ENCODE peak calls at places on chromosomes 6 and 20, in eight cellular contexts. P is K562; D is upper lobe of left lung; I is CD8-positive, alpha-beta T cell; O is fibroblast of pulmonary artery; J is kidney epithelial cell; M is IMR-90; V is choroid plexus epithelial cell. S is an unnamed sample.

GRCh38 chr6:137493218-137494038 is 766 bp downstream of the OLIG3 start:
- DNase-seq in D (peak), J (no peak), P (no peak), O (no peak), I (no peak), M (no peak), V (no peak), S (no peak)

GRCh38 chr6:142675517-142675916 is 269.5 kb downstream of the HIVEP2 start:
- DNase-seq in P (no peak), J (no peak), I (no peak), M (no peak), V (no peak), O (no peak), D (peak), S (no peak)

GRCh38 chr20:35791823-35792222 is 20.0 kb downstream of the PHF20 start:
- DNase-seq in P (no peak), O (peak), D (no peak), J (peak), V (peak), M (peak), I (no peak), S (no peak)

GRCh38 chr6:37011656-37012378 is 6.4 kb downstream of the FGD2 start:
- DNase-seq in I (no peak), J (no peak), M (peak), O (peak), P (no peak), V (peak), D (no peak), S (no peak)

GRCh38 chr6:113858067-113858604 is 991 bp downstream of the MARCKS start:
- DNase-seq in V (peak), D (no peak), M (peak), O (peak), I (no peak), J (no peak), P (no peak), S (no peak)

GRCh38 chr6:38337819-38338465 is 301.8 kb downstream of the BTBD9 start:
- DNase-seq in P (no peak), D (no peak), M (peak), O (peak), J (no peak), I (no peak), V (peak), S (no peak)

GRCh38 chr6:72675396-72675795 is 53.5 kb downstream of the KCNQ5 start:
- DNase-seq in P (no peak), D (no peak), J (no peak), I (no peak), O (peak), M (no peak), V (no peak), S (no peak)

GRCh38 chr6:5726976-5727718 is 279.6 kb downstream of the NRN1 start:
- DNase-seq in P (no peak), I (no peak), D (no peak), M (peak), J (no peak), O (no peak), V (peak), S (no peak)

GRCh38 chr6:131960371-131961133 is 9.4 kb upstream of the CCN2 start:
- DNase-seq in P (no peak), J (no peak), I (no peak), M (peak), D (no peak), V (peak), O (peak), S (no peak)

GRCh38 chr20:50472693-50473610 is 37.2 kb upstream of the PTPN1 start:
- DNase-seq in J (no peak), V (no peak), P (no peak), O (no peak), M (no peak), D (no peak), I (no peak), S (no peak)

GRCh38 chr6:156686940-156687874 is 90.0 kb upstream of the ARID1B start:
- DNase-seq in M (peak), D (peak), I (peak), V (peak), P (peak), O (peak), J (no peak), S (peak)

GRCh38 chr6:150713876-150714275 is 114.2 kb downstream of the PLEKHG1 start:
- DNase-seq in I (no peak), M (no peak), D (no peak), V (no peak), O (no peak), J (no peak), P (no peak), S (no peak)

GRCh38 chr20:57834306-57834863 is 124.6 kb upstream of the PMEPA1 start:
- DNase-seq in P (no peak), V (no peak), O (no peak), I (no peak), J (no peak), D (no peak), M (no peak), S (no peak)

GRCh38 chr20:57080796-57081195 is 185.6 kb downstream of the BMP7 start:
- DNase-seq in J (no peak), I (no peak), V (peak), D (no peak), O (no peak), P (no peak), M (no peak), S (no peak)

GRCh38 chr20:17571153-17571527 is 1.3 kb downstream of the DSTN start:
- DNase-seq in I (no peak), D (no peak), J (no peak), V (peak), O (no peak), P (no peak), M (no peak), S (no peak)

GRCh38 chr20:32013326-32013725 is 3.1 kb downstream of the CCM2L start:
- DNase-seq in D (no peak), O (no peak), I (no peak), P (no peak), M (no peak), V (no peak), J (no peak), S (no peak)

GRCh38 chr20:51586005-51586440 is 43.5 kb upstream of the NFATC2 start:
- DNase-seq in D (no peak), P (no peak), V (peak), O (peak), I (no peak), J (no peak), M (peak), S (no peak)

GRCh38 chr6:28898710-28898965 is 25.1 kb downstream of the TRIM27 start:
- DNase-seq in P (no peak), D (no peak), J (no peak), I (no peak), O (no peak), M (no peak), V (no peak), S (no peak)

GRCh38 chr6:142942805-142943227 is 2.2 kb downstream of the HIVEP2 start:
- DNase-seq in J (no peak), M (peak), D (no peak), O (peak), P (peak), I (no peak), V (peak), S (no peak)

GRCh38 chr6:165662041-165662491 is 975 bp downstream of the PDE10A start:
- DNase-seq in J (no peak), I (no peak), O (peak), P (no peak), M (peak), D (peak), V (peak), S (no peak)

GRCh38 chr20:19212524-19213502 is at the start of gene SLC24A3:
- DNase-seq in I (no peak), M (no peak), P (no peak), V (peak), J (peak), O (peak), D (peak), S (no peak)

GRCh38 chr20:4081396-4081795 is 66.0 kb upstream of the RNF24 start:
- DNase-seq in M (no peak), D (no peak), J (no peak), O (peak), P (no peak), I (no peak), V (peak), S (no peak)

GRCh38 chr6:116033687-116034303 is 26.9 kb downstream of the FRK start:
- DNase-seq in I (no peak), J (no peak), P (no peak), M (no peak), D (no peak), V (no peak), O (no peak), S (no peak)

GRCh38 chr6:72619883-72620696 is 1.8 kb upstream of the KCNQ5 start:
- DNase-seq in V (peak), O (peak), J (no peak), D (peak), I (peak), M (peak), P (peak), S (peak)

GRCh38 chr6:96836579-96837137 is 619 bp downstream of the GPR63 start:
- DNase-seq in I (peak), P (peak), O (peak), J (no peak), D (no peak), V (peak), M (peak), S (no peak)

GRCh38 chr6:138115877-138116660 is 8.8 kb upstream of the PERP start:
- DNase-seq in J (peak), I (peak), V (peak), M (peak), O (peak), D (no peak), P (peak), S (no peak)

GRCh38 chr6:26157150-26157837 is 70.1 kb downstream of the HFE start:
- DNase-seq in M (peak), P (peak), J (no peak), O (no peak), I (peak), V (no peak), D (peak), S (peak)

GRCh38 chr6:96649926-96650325 is 87.0 kb downstream of the FHL5 start:
- DNase-seq in D (no peak), V (no peak), I (no peak), O (no peak), J (no peak), P (no peak), M (no peak), S (no peak)

GRCh38 chr6:54681987-54682386 is 164.6 kb upstream of the FAM83B start:
- DNase-seq in O (peak), M (peak), P (no peak), J (peak), D (no peak), I (no peak), V (peak), S (no peak)

GRCh38 chr6:107448776-107449175 is 10.6 kb downstream of the PDSS2 start:
- DNase-seq in P (no peak), O (no peak), D (no peak), J (no peak), I (no peak), M (no peak), V (no peak), S (no peak)

GRCh38 chr6:2749972-2750600 is 636 bp downstream of the MYLK4 start:
- DNase-seq in V (peak), J (no peak), M (peak), P (peak), O (peak), I (peak), D (no peak), S (peak)

GRCh38 chr20:37534401-37535157 is 6.9 kb upstream of the BLCAP start:
- DNase-seq in J (no peak), D (no peak), O (peak), I (no peak), V (peak), P (peak), M (peak), S (no peak)

GRCh38 chr20:561437-562231 is 18.0 kb upstream of the CSNK2A1 start:
- DNase-seq in I (peak), J (no peak), O (peak), V (peak), M (peak), D (no peak), P (peak), S (no peak)

GRCh38 chr20:542777-543368 is 717 bp downstream of the CSNK2A1 start:
- DNase-seq in J (no peak), V (no peak), I (no peak), D (no peak), P (peak), O (no peak), M (no peak), S (peak)

GRCh38 chr20:22429175-22430153 is 154.9 kb downstream of the FOXA2 start:
- DNase-seq in M (no peak), O (no peak), I (no peak), V (no peak), P (no peak), J (no peak), D (no peak), S (no peak)

GRCh38 chr6:152091851-152092341 is 284.4 kb downstream of the ESR1 start:
- DNase-seq in I (no peak), D (no peak), O (peak), J (no peak), V (peak), M (peak), P (no peak), S (no peak)

GRCh38 chr20:46865824-46866223 is 28.8 kb upstream of the EYA2 start:
- DNase-seq in D (no peak), O (no peak), I (no peak), V (no peak), M (no peak), J (no peak), P (no peak), S (no peak)

GRCh38 chr20:56752274-56752673 is 123.2 kb downstream of the TFAP2C start:
- DNase-seq in J (no peak), M (no peak), D (no peak), O (no peak), V (no peak), P (no peak), I (no peak), S (no peak)

GRCh38 chr6:105274678-105275077 is 94.9 kb upstream of the POPDC3 start:
- DNase-seq in M (no peak), I (no peak), J (no peak), V (no peak), P (no peak), O (no peak), D (no peak), S (no peak)

GRCh38 chr6:167290786-167291622 is at the start of gene UNC93A:
- DNase-seq in P (no peak), O (no peak), J (no peak), D (no peak), V (no peak), M (no peak), I (no peak), S (no peak)

DNA sequence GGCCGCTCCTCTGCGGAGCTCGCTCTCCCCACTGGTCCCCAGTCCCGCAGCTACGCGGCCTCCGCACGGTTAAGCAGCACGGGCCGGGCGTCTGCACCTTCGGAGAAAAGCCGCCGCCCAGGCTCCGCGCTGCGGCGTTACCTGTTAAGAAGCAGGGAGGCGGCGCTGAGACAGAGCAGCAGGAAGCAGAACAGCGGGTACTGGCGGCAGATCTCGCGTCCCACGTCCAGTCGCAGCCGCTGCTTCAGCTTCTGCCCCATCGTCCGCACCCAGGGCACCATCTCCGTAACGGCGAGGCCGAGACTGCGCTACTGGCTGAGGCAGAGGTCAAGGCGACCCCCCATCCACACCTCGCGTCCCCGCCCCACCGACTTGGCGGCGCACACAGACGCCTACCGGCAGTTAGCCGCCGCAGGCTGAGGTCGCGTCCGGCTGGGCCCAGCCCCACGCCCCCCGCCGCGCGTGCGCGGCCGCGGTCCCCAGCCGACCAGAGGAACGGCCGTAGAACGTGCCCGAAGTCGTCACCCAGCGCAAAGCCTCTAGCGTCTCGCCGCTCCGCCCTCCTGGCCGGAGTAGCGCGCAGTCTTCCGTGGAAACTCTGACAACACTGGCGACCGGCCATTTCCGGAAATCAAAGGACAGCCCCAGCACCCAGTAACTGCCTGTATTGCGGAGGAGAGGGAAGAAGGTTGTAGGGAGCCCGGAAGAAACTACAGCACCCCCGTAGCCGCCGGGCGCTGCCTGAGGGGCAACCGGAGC is at the start of gene SNX14:
- DNase-seq in D (peak), I (peak), O (peak), J (peak), V (peak), P (peak), M (peak), S (peak)
- TF ChIP-seq CTCF in D (no peak), I (no peak), O (no peak), J (peak), V (no peak), P (no peak), M (peak), S (no peak)

GRCh38 chr6:111805511-111806181 is 67.6 kb downstream of the FYN start:
- DNase-seq in O (no peak), J (peak), D (no peak), I (peak), V (peak), M (peak), P (no peak), S (no peak)

GRCh38 chr6:111802720-111803119 is 70.5 kb downstream of the FYN start:
- DNase-seq in I (no peak), M (no peak), J (no peak), D (no peak), V (no peak), P (no peak), O (no peak), S (no peak)

GRCh38 chr6:111803384-111803783 is 69.9 kb downstream of the FYN start:
- DNase-seq in I (no peak), D (no peak), M (no peak), O (no peak), J (no peak), P (no peak), V (no peak), S (no peak)

GRCh38 chr6:111803804-111804203 is 69.4 kb downstream of the FYN start:
- DNase-seq in D (no peak), O (no peak), V (peak), J (no peak), M (peak), I (no peak), P (no peak), S (no peak)

DNA sequence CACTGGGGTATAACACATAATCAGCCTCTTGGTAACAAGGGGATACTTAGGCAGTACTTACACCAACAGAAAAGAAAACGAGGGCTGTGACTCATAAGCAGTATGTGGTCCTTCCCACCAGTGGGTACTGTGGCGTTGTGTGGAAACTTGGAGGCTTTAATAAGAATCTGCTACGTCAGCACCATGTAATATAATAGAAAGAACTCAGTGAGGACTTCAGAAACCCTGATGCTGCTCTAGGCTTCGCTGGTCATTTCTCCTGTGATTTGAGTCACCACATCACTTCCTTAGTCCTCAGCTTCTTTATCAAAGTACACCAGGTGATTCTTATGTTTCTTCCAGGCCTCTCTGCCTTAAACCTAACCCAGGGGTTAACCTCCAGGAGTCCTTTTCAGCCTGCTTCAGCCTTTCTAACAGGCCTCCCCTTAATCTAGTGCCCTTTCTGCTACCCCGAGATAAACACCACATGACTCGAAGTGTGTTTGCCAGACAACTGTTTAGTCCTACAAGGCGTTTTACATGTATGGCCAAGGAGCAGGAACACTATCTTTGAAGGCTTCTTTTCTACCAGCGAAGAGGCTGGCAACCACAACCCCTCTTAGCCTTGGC is 68.5 kb downstream of the FYN start:
- DNase-seq in D (no peak), I (peak), O (peak), P (peak), M (peak), J (peak), V (peak), S (peak)
- TF ChIP-seq CTCF in D (no peak), I (peak), O (peak), P (no peak), M (peak), J (no peak), V (peak), S (no peak)

GRCh38 chr6:13534536-13534935 is 39.9 kb upstream of the SIRT5 start:
- DNase-seq in V (no peak), I (no peak), J (no peak), M (no peak), P (no peak), D (no peak), O (no peak), S (no peak)
- TF ChIP-seq CTCF in V (no peak), I (no peak), J (no peak), M (no peak), P (no peak), D (no peak), O (no peak), S (no peak)

GRCh38 chr6:52053038-52053704 is 34.2 kb downstream of the PKHD1 start:
- DNase-seq in M (no peak), I (no peak), V (no peak), D (no peak), P (no peak), O (no peak), J (no peak), S (no peak)

GRCh38 chr6:52046456-52046855 is 41.0 kb downstream of the PKHD1 start:
- DNase-seq in V (no peak), M (no peak), P (no peak), J (no peak), I (no peak), O (no peak), D (no peak), S (no peak)

GRCh38 chr6:52045033-52045432 is 42.4 kb downstream of the PKHD1 start:
- DNase-seq in D (no peak), V (no peak), O (no peak), P (no peak), J (no peak), I (no peak), M (no peak), S (no peak)

GRCh38 chr6:52050051-52050405 is 37.4 kb downstream of the PKHD1 start:
- DNase-seq in M (no peak), P (no peak), J (no peak), V (no peak), I (no peak), O (no peak), D (no peak), S (no peak)

GRCh38 chr6:52049252-52050050 is 38.0 kb downstream of the PKHD1 start:
- DNase-seq in V (peak), I (no peak), O (peak), J (no peak), M (peak), D (no peak), P (peak), S (no peak)
- TF ChIP-seq CTCF in V (peak), I (peak), O (peak), J (peak), M (peak), D (peak), P (peak), S (peak)

GRCh38 chr20:61461459-61461858 is 209.4 kb downstream of the CDH4 start:
- DNase-seq in V (no peak), P (no peak), I (no peak), J (no peak), M (no peak), O (no peak), D (no peak), S (no peak)
- TF ChIP-seq CTCF in V (no peak), P (no peak), I (no peak), J (no peak), M (no peak), O (no peak), D (no peak), S (no peak)

S was measured in natural killer cell.